ENCODE peak calls at places on chromosomes 4 and X, in ten cellular contexts. M is K562; F is choroid plexus epithelial cell; G is tibial nerve; Q is left lung; S is right lobe of liver; Y is suprapubic skin; P is cardiac muscle cell; J is endodermal cell; R is CD8-positive, alpha-beta T cell. H is an unnamed sample.

GRCh38 chrX:132603700-132604286 is 115.0 kb upstream of the MBNL3 start:
- DNase-seq in P (no peak), Y (no peak), M (no peak), S (no peak), F (no peak), J (no peak), R (no peak), Q (no peak), G (no peak), H (no peak)

GRCh38 chr4:38174811-38175210 is 214.6 kb downstream of the PTTG2 start:
- DNase-seq in Y (no peak), S (no peak), J (no peak), F (peak; percentile 45), P (no peak), Q (no peak), G (no peak), M (no peak), R (no peak), H (no peak)

GRCh38 chr4:16896871-16897270 is 1.6 kb downstream of the LDB2 start:
- DNase-seq in M (no peak), R (no peak), P (peak; percentile 38), S (no peak), J (no peak), Y (no peak), G (no peak), F (peak; percentile 87), Q (no peak), H (peak; percentile 61)

GRCh38 chr4:186151499-186151898 is 39.9 kb upstream of the CYP4V2 start:
- DNase-seq in Q (no peak), S (no peak), P (no peak), R (no peak), G (no peak), F (no peak), Y (no peak), M (no peak), J (no peak), H (no peak)

GRCh38 chr4:6576932-6577331 is 1.9 kb downstream of the MAN2B2 start:
- DNase-seq in Y (no peak), R (no peak), J (no peak), G (no peak), Q (no peak), S (no peak), F (no peak), P (no peak), M (no peak), H (no peak)

GRCh38 chr4:146033149-146033548 is 94.5 kb upstream of the ZNF827 start:
- DNase-seq in G (no peak), Y (no peak), Q (no peak), P (peak; percentile 8), M (no peak), F (peak; percentile 16), S (no peak), J (peak; percentile 57), R (no peak), H (no peak)

GRCh38 chr4:139711461-139711860 is 45.8 kb downstream of the MGST2 start:
- DNase-seq in F (no peak), G (no peak), P (no peak), M (peak; percentile 38), J (no peak), S (no peak), Y (no peak), Q (no peak), R (no peak), H (no peak)

GRCh38 chr4:133190098-133190497 is 41.0 kb downstream of the PCDH10 start:
- DNase-seq in Y (no peak), P (no peak), M (peak; percentile 2), J (no peak), F (no peak), Q (no peak), G (no peak), S (no peak), R (no peak), H (no peak)

GRCh38 chrX:53223068-53223693 is 1.8 kb downstream of the KDM5C start:
- DNase-seq in J (peak; percentile 61), Q (peak; percentile 49), R (no peak), G (no peak), M (peak; percentile 30), S (no peak), P (peak; percentile 3), Y (no peak), F (no peak), H (no peak)

GRCh38 chrX:53230116-53230515 is 5.1 kb upstream of the KDM5C start:
- DNase-seq in F (no peak), M (no peak), Y (no peak), J (no peak), R (no peak), P (no peak), S (no peak), G (no peak), Q (no peak), H (no peak)

GRCh38 chrX:53227224-53227765 is 2.3 kb upstream of the KDM5C start:
- DNase-seq in P (no peak), F (no peak), Y (no peak), R (no peak), Q (no peak), S (no peak), J (no peak), M (no peak), G (no peak), H (no peak)

GRCh38 chrX:53224860-53225797 is at the start of gene KDM5C:
- DNase-seq in S (peak; percentile 94), F (peak; percentile 92), P (peak; percentile 97), R (peak; percentile 91), Q (peak; percentile 95), J (peak; percentile 96), Y (peak; percentile 97), G (peak; percentile 60), M (peak; percentile 97), H (peak; percentile 72)

DNA sequence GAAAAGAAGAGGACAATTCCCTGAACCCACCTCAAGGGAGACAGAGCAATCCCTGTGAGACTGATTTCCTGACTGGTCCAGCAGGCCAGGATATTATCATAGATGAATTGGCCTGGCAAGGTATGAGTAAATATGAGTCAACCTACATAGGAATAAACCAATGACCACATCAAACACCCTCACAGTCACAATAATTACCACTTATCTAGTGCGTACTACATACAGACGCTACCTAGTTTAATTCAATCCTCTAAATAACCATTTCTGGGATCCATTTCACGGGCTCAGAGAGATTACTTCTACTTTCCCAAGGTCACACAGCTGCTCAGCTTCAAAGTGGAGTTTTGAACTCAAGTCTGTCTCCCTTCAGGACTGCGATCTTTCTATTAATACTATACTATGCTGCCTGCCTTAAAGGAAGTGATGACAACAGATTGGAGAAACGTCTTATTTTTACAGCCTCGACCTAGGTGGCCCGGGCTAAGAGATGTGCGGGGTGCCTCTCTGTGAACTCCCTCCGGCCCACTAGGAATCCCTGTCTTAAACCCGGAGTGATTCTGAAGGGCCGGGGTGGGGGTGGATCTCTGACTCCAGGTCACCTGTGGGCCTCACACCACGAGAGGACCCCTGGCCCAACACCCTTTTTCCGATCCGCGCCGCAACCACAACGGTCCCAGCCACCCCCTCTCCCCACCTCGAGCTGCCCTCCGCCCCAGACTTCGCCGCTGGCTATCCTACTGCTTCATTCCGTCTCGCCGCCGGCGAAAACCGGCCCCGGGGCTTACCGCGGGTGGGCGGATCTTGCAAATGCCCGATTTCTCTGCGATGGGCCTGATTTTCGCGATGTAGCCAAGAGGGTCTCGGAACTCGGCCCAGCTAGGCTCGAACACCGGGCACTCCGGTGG is 800 bp downstream of the KDM5C start:
- DNase-seq in R (no peak), F (peak; percentile 38), Q (no peak), P (peak; percentile 33), S (peak; percentile 42), M (no peak), G (no peak), Y (peak; percentile 73), J (no peak), H (peak; percentile 21)
- H3K4me3 ChIP-seq in R (peak overlapping the region; percentile 81), F (peak overlapping the region; percentile 76), Q (peak overlapping the region; percentile 83), P (peak overlapping the region; percentile 98), S (peak overlapping the region; percentile 83), M (peak overlapping the region; percentile 100), G (peak overlapping the region; percentile 64), Y (peak overlapping the region; percentile 80), J (peak overlapping the region; percentile 92), H (peak overlapping the region; percentile 78)

DNA sequence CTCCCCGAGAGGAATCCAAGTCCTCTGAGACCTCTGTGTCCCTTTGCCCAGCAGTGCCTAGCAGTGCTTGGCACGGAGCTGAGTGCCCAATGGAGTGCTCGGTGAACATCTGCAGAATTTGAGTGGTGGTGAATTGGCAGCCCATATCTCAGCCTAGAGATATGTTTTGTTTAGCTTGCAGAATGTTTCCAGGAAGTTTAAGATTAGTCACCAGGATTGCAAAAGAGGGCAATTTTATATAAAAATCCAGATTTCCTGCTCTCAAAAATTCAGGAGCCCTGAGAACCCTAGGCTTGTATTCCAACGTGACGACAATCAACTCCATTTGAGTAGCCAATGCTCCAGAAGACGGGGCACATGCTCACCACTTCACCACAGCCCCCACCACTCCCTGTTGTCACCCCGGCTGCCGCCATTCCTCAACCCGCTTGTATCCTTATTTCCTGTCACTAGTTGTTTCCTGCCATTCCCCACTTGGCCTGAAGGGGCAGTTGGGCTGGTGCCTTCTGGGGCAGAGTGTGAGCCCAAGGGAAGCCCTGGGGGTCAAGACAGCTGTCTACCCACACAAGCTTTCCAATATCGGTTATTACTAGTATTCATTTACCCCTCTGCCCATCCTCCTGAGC is 116.9 kb downstream of the EFNB1 start:
- DNase-seq in G (no peak), S (no peak), Q (no peak), J (peak; percentile 80), R (no peak), M (peak; percentile 34), F (peak; percentile 70), P (no peak), Y (no peak), H (no peak)
- TF ChIP-seq CTCF in G (no peak), S (peak; percentile 18), Q (peak; percentile 16), J (peak; percentile 58), R (no peak), M (peak; percentile 49), F (peak; percentile 54), P (peak; percentile 58), Y (no peak), H (peak; percentile 52)

DNA sequence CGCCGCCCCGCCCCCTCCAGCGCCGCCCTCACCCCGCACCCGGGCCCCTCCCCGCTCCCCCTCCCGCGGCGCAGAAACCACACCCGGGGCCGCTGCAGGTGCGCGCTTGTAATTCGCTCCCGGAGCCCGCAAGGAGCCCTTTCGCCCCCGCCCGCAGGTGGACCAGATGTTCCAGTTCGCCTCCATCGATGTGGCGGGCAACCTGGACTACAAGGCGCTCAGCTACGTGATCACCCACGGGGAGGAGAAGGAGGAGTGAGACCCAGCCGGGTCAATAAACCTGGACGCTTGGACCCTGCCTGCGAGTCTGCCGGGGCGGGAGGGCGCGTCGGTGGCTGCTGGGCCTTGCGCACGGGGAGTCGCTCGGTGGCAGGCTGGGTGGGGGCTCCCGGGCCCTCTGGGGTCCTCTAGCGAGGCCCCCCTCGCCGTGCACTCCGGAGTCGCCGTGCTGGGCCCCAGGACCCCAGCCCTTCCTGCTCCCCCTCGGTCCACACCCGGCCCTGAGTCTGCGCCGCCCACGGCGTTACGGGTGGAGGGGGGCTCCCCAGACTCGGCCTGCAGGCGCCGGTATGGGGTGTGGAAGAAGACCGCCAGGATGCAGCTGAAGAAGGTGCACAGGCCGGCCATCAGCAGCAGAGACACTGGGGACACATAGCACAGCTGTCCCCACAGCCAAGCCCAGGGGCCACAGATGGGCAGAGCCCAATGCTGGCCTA is 7.1 kb downstream of the SLC49A3 start:
- DNase-seq in P (no peak), S (peak; percentile 60), J (peak; percentile 75), Y (peak; percentile 82), Q (no peak), G (no peak), F (no peak), M (peak; percentile 79), R (peak; percentile 43), H (no peak)
- H3K4me3 ChIP-seq in P (no peak overlapping the region), S (peak overlapping the region; percentile 26), J (no peak overlapping the region), Y (peak overlapping the region; percentile 60), Q (no peak overlapping the region), G (no peak overlapping the region), F (no peak overlapping the region), M (peak overlapping the region; percentile 36), R (no peak overlapping the region), H (no peak overlapping the region)

GRCh38 chr4:188032583-188032982 is 37.0 kb downstream of the ZFP42 start:
- DNase-seq in J (peak; percentile 73), Q (no peak), G (no peak), Y (no peak), P (no peak), F (no peak), S (no peak), M (no peak), R (no peak), H (no peak)

GRCh38 chr4:188032170-188032569 is 36.6 kb downstream of the ZFP42 start:
- DNase-seq in S (no peak), R (no peak), G (no peak), J (peak; percentile 82), F (no peak), P (no peak), Y (no peak), Q (no peak), M (no peak), H (no peak)

GRCh38 chr4:188030401-188030800 is 34.8 kb downstream of the ZFP42 start:
- DNase-seq in J (no peak), M (no peak), S (no peak), Q (no peak), R (no peak), G (no peak), P (no peak), F (no peak), Y (no peak), H (no peak)

GRCh38 chr4:188029114-188029513 is 33.5 kb downstream of the ZFP42 start:
- DNase-seq in Y (no peak), R (no peak), S (no peak), Q (no peak), F (no peak), G (no peak), M (no peak), J (no peak), P (no peak), H (no peak)

DNA sequence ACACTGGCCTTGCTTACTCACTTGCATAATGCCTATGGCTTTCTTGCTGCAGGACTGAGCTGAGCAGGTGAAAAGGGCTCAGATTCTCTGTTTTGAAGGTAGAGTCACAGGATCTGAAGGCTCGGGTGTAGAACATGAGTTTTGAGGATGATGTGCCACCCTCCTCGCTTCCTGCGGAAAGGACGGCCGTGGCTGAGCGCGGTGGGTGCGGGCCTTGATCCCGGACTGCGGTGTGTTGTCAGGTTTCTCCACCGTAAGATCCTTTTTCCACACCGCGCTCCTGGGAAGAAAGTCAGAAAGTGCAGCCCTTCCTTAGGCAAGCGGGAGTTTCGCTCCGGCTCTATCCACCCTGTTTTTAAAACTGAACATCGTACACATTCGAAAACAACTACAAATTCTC is 36.2 kb downstream of the ZFP42 start:
- DNase-seq in P (no peak), J (peak; percentile 79), S (no peak), R (no peak), G (no peak), M (no peak), Q (no peak), F (no peak), Y (no peak), H (no peak)
- TF ChIP-seq CTCF in P (no peak), J (no peak), S (no peak), R (no peak), G (no peak), M (no peak), Q (no peak), F (no peak), Y (no peak), H (no peak)